ENCODE peak calls at places on chromosomes 13 and 19, in six cellular contexts. One of them, this sample, is unnamed.

GRCh38 chr13:24511019-24511823 is 1.4 kb downstream of the PARP4 start:
- DNase-seq in upper lobe of right lung: no peak
- DNase-seq in endodermal cell: peak; percentile 66
- DNase-seq in KG1: no peak
- DNase-seq in cardiac muscle cell: peak; percentile 89
- DNase-seq in left lung: no peak
- DNase-seq in this sample: no peak

GRCh38 chr19:15563325-15563794 is 51.7 kb upstream of the CYP4F8 start:
- DNase-seq in endodermal cell: peak; percentile 56
- DNase-seq in KG1: no peak
- DNase-seq in left lung: no peak
- DNase-seq in cardiac muscle cell: peak; percentile 34
- DNase-seq in upper lobe of right lung: peak; percentile 61
- DNase-seq in this sample: peak; percentile 74

GRCh38 chr13:23695711-23696512 is 125.7 kb downstream of the TNFRSF19 start:
- DNase-seq in upper lobe of right lung: peak; percentile 73
- DNase-seq in endodermal cell: peak; percentile 69
- DNase-seq in KG1: no peak
- DNase-seq in left lung: peak; percentile 90
- DNase-seq in cardiac muscle cell: peak; percentile 33
- DNase-seq in this sample: peak; percentile 89

GRCh38 chr19:52535831-52536800 is 8.6 kb downstream of the ZNF808 start:
- DNase-seq in upper lobe of right lung: peak; percentile 89
- DNase-seq in left lung: peak; percentile 99
- DNase-seq in endodermal cell: peak; percentile 98
- DNase-seq in cardiac muscle cell: peak; percentile 88
- DNase-seq in KG1: peak; percentile 66
- DNase-seq in this sample: peak; percentile 96

GRCh38 chr13:63614874-63615612 is 2199.4 kb upstream of the PCDH20 start:
- DNase-seq in upper lobe of right lung: no peak
- DNase-seq in left lung: no peak
- DNase-seq in endodermal cell: no peak
- DNase-seq in cardiac muscle cell: no peak
- DNase-seq in KG1: no peak
- DNase-seq in this sample: no peak

GRCh38 chr19:21585491-21585890 is 80.1 kb downstream of the ZNF429 start:
- DNase-seq in cardiac muscle cell: no peak
- DNase-seq in endodermal cell: no peak
- DNase-seq in left lung: no peak
- DNase-seq in upper lobe of right lung: no peak
- DNase-seq in KG1: no peak
- DNase-seq in this sample: no peak

GRCh38 chr19:55672418-55672817 is 2.6 kb upstream of the EPN1 start:
- DNase-seq in upper lobe of right lung: no peak
- DNase-seq in cardiac muscle cell: peak; percentile 50
- DNase-seq in KG1: no peak
- DNase-seq in endodermal cell: no peak
- DNase-seq in left lung: no peak
- DNase-seq in this sample: no peak

GRCh38 chr19:8639821-8640401 is 9.5 kb downstream of the NFILZ start:
- DNase-seq in cardiac muscle cell: no peak
- DNase-seq in left lung: peak; percentile 70
- DNase-seq in endodermal cell: peak; percentile 80
- DNase-seq in upper lobe of right lung: no peak
- DNase-seq in KG1: no peak
- DNase-seq in this sample: no peak

GRCh38 chr19:40539070-40539469 is 37.6 kb upstream of the SHKBP1 start:
- DNase-seq in upper lobe of right lung: no peak
- DNase-seq in KG1: no peak
- DNase-seq in endodermal cell: no peak
- DNase-seq in left lung: no peak
- DNase-seq in cardiac muscle cell: no peak
- DNase-seq in this sample: no peak

GRCh38 chr19:1274852-1275259 is 474 bp upstream of the FAM174C start:
- DNase-seq in upper lobe of right lung: peak; percentile 77
- DNase-seq in cardiac muscle cell: no peak
- DNase-seq in left lung: no peak
- DNase-seq in KG1: no peak
- DNase-seq in endodermal cell: peak; percentile 81
- DNase-seq in this sample: peak; percentile 87

GRCh38 chr13:36710396-36710795 is 36.6 kb downstream of the SERTM1 start:
- DNase-seq in left lung: no peak
- DNase-seq in endodermal cell: no peak
- DNase-seq in KG1: no peak
- DNase-seq in cardiac muscle cell: no peak
- DNase-seq in upper lobe of right lung: no peak
- DNase-seq in this sample: no peak

GRCh38 chr13:51549050-51549449 is 35.2 kb upstream of the WDFY2 start:
- DNase-seq in left lung: no peak
- DNase-seq in cardiac muscle cell: no peak
- DNase-seq in upper lobe of right lung: peak; percentile 68
- DNase-seq in endodermal cell: peak; percentile 62
- DNase-seq in KG1: no peak
- DNase-seq in this sample: no peak

GRCh38 chr13:113119822-113120189 is 2.8 kb upstream of the F10 start:
- DNase-seq in endodermal cell: no peak
- DNase-seq in cardiac muscle cell: no peak
- DNase-seq in upper lobe of right lung: no peak
- DNase-seq in left lung: peak; percentile 33
- DNase-seq in KG1: no peak
- DNase-seq in this sample: peak; percentile 63

GRCh38 chr19:14091885-14092462 is 1.4 kb upstream of the SAMD1 start:
- DNase-seq in left lung: no peak
- DNase-seq in KG1: no peak
- DNase-seq in cardiac muscle cell: no peak
- DNase-seq in upper lobe of right lung: no peak
- DNase-seq in endodermal cell: peak; percentile 68
- DNase-seq in this sample: no peak

GRCh38 chr13:111893071-111893606 is 173.8 kb upstream of the SOX1 start:
- DNase-seq in cardiac muscle cell: no peak
- DNase-seq in upper lobe of right lung: no peak
- DNase-seq in KG1: no peak
- DNase-seq in left lung: no peak
- DNase-seq in endodermal cell: peak; percentile 97
- DNase-seq in this sample: peak; percentile 55

GRCh38 chr19:6586056-6586455 is 4.9 kb downstream of the CD70 start:
- DNase-seq in upper lobe of right lung: no peak
- DNase-seq in endodermal cell: no peak
- DNase-seq in left lung: no peak
- DNase-seq in cardiac muscle cell: no peak
- DNase-seq in KG1: no peak
- DNase-seq in this sample: peak; percentile 36

GRCh38 chr13:111640476-111640875 is 320.0 kb downstream of the TEX29 start:
- DNase-seq in endodermal cell: peak; percentile 33
- DNase-seq in KG1: no peak
- DNase-seq in cardiac muscle cell: no peak
- DNase-seq in left lung: no peak
- DNase-seq in upper lobe of right lung: no peak
- DNase-seq in this sample: no peak

GRCh38 chr19:861756-862528 is 2.5 kb downstream of the CFD start:
- DNase-seq in cardiac muscle cell: no peak
- DNase-seq in KG1: no peak
- DNase-seq in endodermal cell: peak; percentile 97
- DNase-seq in upper lobe of right lung: peak; percentile 86
- DNase-seq in left lung: peak; percentile 88
- DNase-seq in this sample: no peak

GRCh38 chr13:99577934-99578917 is 77.0 kb downstream of the TM9SF2 start:
- DNase-seq in KG1: no peak
- DNase-seq in left lung: no peak
- DNase-seq in upper lobe of right lung: no peak
- DNase-seq in endodermal cell: no peak
- DNase-seq in cardiac muscle cell: peak; percentile 29
- DNase-seq in this sample: no peak

GRCh38 chr13:31056650-31057275 is 104.9 kb downstream of the HSPH1 start:
- DNase-seq in upper lobe of right lung: no peak
- DNase-seq in endodermal cell: peak; percentile 44
- DNase-seq in cardiac muscle cell: peak; percentile 58
- DNase-seq in KG1: no peak
- DNase-seq in left lung: no peak
- DNase-seq in this sample: no peak

GRCh38 chr19:21751379-21751778 is 16.0 kb downstream of the ZNF100 start:
- DNase-seq in endodermal cell: no peak
- DNase-seq in KG1: no peak
- DNase-seq in cardiac muscle cell: peak; percentile 38
- DNase-seq in upper lobe of right lung: no peak
- DNase-seq in left lung: no peak
- DNase-seq in this sample: no peak

GRCh38 chr19:17671906-17672305 is 16.2 kb downstream of the UNC13A start:
- DNase-seq in upper lobe of right lung: no peak
- DNase-seq in left lung: no peak
- DNase-seq in endodermal cell: peak; percentile 84
- DNase-seq in KG1: no peak
- DNase-seq in cardiac muscle cell: peak; percentile 44
- DNase-seq in this sample: no peak

GRCh38 chr19:50162988-50163387 is at the start of gene IZUMO2:
- DNase-seq in endodermal cell: peak; percentile 70
- DNase-seq in upper lobe of right lung: no peak
- DNase-seq in KG1: no peak
- DNase-seq in cardiac muscle cell: no peak
- DNase-seq in left lung: no peak
- DNase-seq in this sample: no peak

GRCh38 chr13:51643114-51643881 is 59.0 kb downstream of the WDFY2 start:
- DNase-seq in cardiac muscle cell: peak; percentile 85
- DNase-seq in upper lobe of right lung: no peak
- DNase-seq in left lung: no peak
- DNase-seq in KG1: no peak
- DNase-seq in endodermal cell: peak; percentile 11
- DNase-seq in this sample: no peak

GRCh38 chr13:42876270-42876714 is 94.9 kb downstream of the FAM216B start:
- DNase-seq in cardiac muscle cell: peak; percentile 35
- DNase-seq in left lung: no peak
- DNase-seq in endodermal cell: peak; percentile 58
- DNase-seq in KG1: no peak
- DNase-seq in upper lobe of right lung: no peak
- DNase-seq in this sample: no peak

GRCh38 chr19:32471095-32471494 is 65.5 kb downstream of the DPY19L3 start:
- DNase-seq in upper lobe of right lung: no peak
- DNase-seq in left lung: no peak
- DNase-seq in KG1: no peak
- DNase-seq in cardiac muscle cell: no peak
- DNase-seq in endodermal cell: no peak
- DNase-seq in this sample: no peak

GRCh38 chr19:2494084-2494446 is 18.1 kb downstream of the GADD45B start:
- DNase-seq in endodermal cell: no peak
- DNase-seq in left lung: no peak
- DNase-seq in KG1: no peak
- DNase-seq in upper lobe of right lung: no peak
- DNase-seq in cardiac muscle cell: peak; percentile 49
- DNase-seq in this sample: peak; percentile 86

GRCh38 chr13:109547942-109548860 is 238.2 kb downstream of the IRS2 start:
- DNase-seq in left lung: no peak
- DNase-seq in endodermal cell: no peak
- DNase-seq in cardiac muscle cell: no peak
- DNase-seq in upper lobe of right lung: no peak
- DNase-seq in KG1: no peak
- DNase-seq in this sample: no peak

GRCh38 chr13:79779761-79780160 is 298.8 kb downstream of the NDFIP2 start:
- DNase-seq in cardiac muscle cell: peak; percentile 71
- DNase-seq in upper lobe of right lung: no peak
- DNase-seq in endodermal cell: peak; percentile 61
- DNase-seq in KG1: no peak
- DNase-seq in left lung: no peak
- DNase-seq in this sample: no peak

GRCh38 chr13:104843328-104843727 is 1692.1 kb downstream of the EFNB2 start:
- DNase-seq in endodermal cell: no peak
- DNase-seq in left lung: no peak
- DNase-seq in KG1: no peak
- DNase-seq in upper lobe of right lung: no peak
- DNase-seq in cardiac muscle cell: no peak
- DNase-seq in this sample: no peak

GRCh38 chr13:58994778-58995177 is 1169.0 kb downstream of the DIAPH3 start:
- DNase-seq in cardiac muscle cell: no peak
- DNase-seq in endodermal cell: no peak
- DNase-seq in KG1: no peak
- DNase-seq in left lung: no peak
- DNase-seq in upper lobe of right lung: no peak
- DNase-seq in this sample: no peak

GRCh38 chr19:19213822-19214558 is 2.2 kb downstream of the NCAN start:
- DNase-seq in left lung: peak; percentile 47
- DNase-seq in upper lobe of right lung: no peak
- DNase-seq in KG1: no peak
- DNase-seq in cardiac muscle cell: no peak
- DNase-seq in endodermal cell: peak; percentile 67
- DNase-seq in this sample: no peak

GRCh38 chr13:36344886-36345437 is 1.2 kb downstream of the SPART start:
- DNase-seq in left lung: no peak
- DNase-seq in KG1: peak; percentile 75
- DNase-seq in upper lobe of right lung: no peak
- DNase-seq in cardiac muscle cell: peak; percentile 42
- DNase-seq in endodermal cell: peak; percentile 57
- DNase-seq in this sample: no peak

GRCh38 chr19:10858204-10858828 is 10.1 kb downstream of the C19orf38 start:
- DNase-seq in cardiac muscle cell: peak; percentile 46
- DNase-seq in upper lobe of right lung: no peak
- DNase-seq in endodermal cell: peak; percentile 69
- DNase-seq in KG1: no peak
- DNase-seq in left lung: peak; percentile 33
- DNase-seq in this sample: no peak

GRCh38 chr19:19459099-19459498 is 53.6 kb downstream of the GATAD2A start:
- DNase-seq in KG1: no peak
- DNase-seq in left lung: no peak
- DNase-seq in endodermal cell: no peak
- DNase-seq in cardiac muscle cell: peak; percentile 37
- DNase-seq in upper lobe of right lung: no peak
- DNase-seq in this sample: no peak

GRCh38 chr19:11736696-11737095 is 2.0 kb downstream of the ZNF823 start:
- DNase-seq in left lung: no peak
- DNase-seq in upper lobe of right lung: no peak
- DNase-seq in endodermal cell: no peak
- DNase-seq in KG1: no peak
- DNase-seq in cardiac muscle cell: peak; percentile 46
- DNase-seq in this sample: peak; percentile 83

GRCh38 chr19:3670258-3670795 is 29.9 kb downstream of the PIP5K1C start:
- DNase-seq in upper lobe of right lung: no peak
- DNase-seq in left lung: no peak
- DNase-seq in endodermal cell: peak; percentile 55
- DNase-seq in KG1: no peak
- DNase-seq in cardiac muscle cell: peak; percentile 95
- DNase-seq in this sample: peak; percentile 96

This sample was measured in posterior vena cava.